ENCODE peak calls at places on chromosome 2, in ten cellular contexts. P, H, Q, T, Z, E, D, L, B and Y are unnamed samples.

GRCh38 chr2:88099798-88100488 is 27.9 kb downstream of the FABP1 start:
- DNase-seq in T (peak), B (peak), Q (peak), D (no peak), L (no peak), Z (no peak), H (no peak), E (no peak), P (no peak), Y (peak)

GRCh38 chr2:141063410-141063809 is 1067.4 kb downstream of the LRP1B start:
- DNase-seq in Q (no peak), H (no peak), L (no peak), B (no peak), P (no peak), T (no peak), E (no peak), D (no peak), Z (no peak), Y (no peak)

GRCh38 chr2:54551123-54551756 is 95.1 kb downstream of the SPTBN1 start:
- DNase-seq in T (no peak), D (no peak), B (no peak), E (no peak), P (no peak), Q (no peak), L (peak), H (no peak), Z (peak), Y (no peak)

GRCh38 chr2:220104871-220105351 is 477.5 kb downstream of the SLC4A3 start:
- DNase-seq in D (no peak), Q (peak), P (no peak), B (no peak), Z (no peak), T (peak), L (no peak), H (no peak), E (peak), Y (peak)

GRCh38 chr2:195406886-195407603 is 250.0 kb upstream of the SLC39A10 start:
- DNase-seq in T (peak), Q (peak), H (no peak), P (no peak), D (no peak), L (no peak), E (no peak), Z (no peak), B (no peak), Y (no peak)

GRCh38 chr2:174888136-174888535 is 117.0 kb downstream of the CHN1 start:
- DNase-seq in D (no peak), B (no peak), L (no peak), Q (no peak), P (no peak), T (no peak), Z (no peak), E (no peak), H (no peak), Y (no peak)

GRCh38 chr2:142992843-142993242 is 115.4 kb downstream of the KYNU start:
- DNase-seq in H (no peak), E (no peak), B (no peak), L (no peak), D (no peak), Z (no peak), P (no peak), Q (no peak), T (no peak), Y (no peak)

GRCh38 chr2:84959045-84959493 is 11.9 kb upstream of the KCMF1 start:
- DNase-seq in D (no peak), Z (no peak), L (no peak), Q (peak), P (no peak), T (peak), H (no peak), E (peak), B (peak), Y (peak)

GRCh38 chr2:196356332-196356731 is 185.0 kb upstream of the STK17B start:
- DNase-seq in L (no peak), P (no peak), T (no peak), H (no peak), Q (no peak), B (no peak), Z (no peak), D (no peak), E (no peak), Y (peak)

GRCh38 chr2:129756276-129756675 is 223.2 kb upstream of the RAB6C start:
- DNase-seq in T (no peak), D (no peak), B (no peak), Z (no peak), E (no peak), Q (no peak), L (no peak), H (no peak), P (peak), Y (no peak)

GRCh38 chr2:6877402-6878305 is at the start of gene RSAD2:
- DNase-seq in D (no peak), L (peak), T (peak), Z (peak), E (no peak), Q (peak), H (peak), P (peak), B (no peak), Y (peak)

GRCh38 chr2:98464772-98465310 is 20.2 kb downstream of the INPP4A start:
- DNase-seq in H (peak), E (no peak), P (no peak), D (no peak), B (no peak), L (no peak), Q (no peak), Z (no peak), T (peak), Y (no peak)

GRCh38 chr2:13104765-13105164 is 388.0 kb downstream of the TRIB2 start:
- DNase-seq in L (no peak), Q (no peak), E (no peak), B (no peak), T (no peak), Z (no peak), P (no peak), D (no peak), H (no peak), Y (no peak)

GRCh38 chr2:233528182-233528581 is 38.4 kb downstream of the USP40 start:
- DNase-seq in Z (no peak), E (no peak), L (no peak), D (no peak), P (no peak), H (no peak), T (no peak), Q (no peak), B (no peak), Y (no peak)

GRCh38 chr2:241941691-241942301 is 72.3 kb downstream of the RTP5 start:
- DNase-seq in B (no peak), T (no peak), P (peak), D (peak), Q (no peak), H (no peak), L (no peak), E (no peak), Z (peak), Y (no peak)

GRCh38 chr2:17334300-17334699 is 183.9 kb downstream of the RAD51AP2 start:
- DNase-seq in Q (no peak), L (no peak), Z (no peak), E (no peak), B (no peak), T (no peak), P (no peak), H (no peak), D (no peak), Y (no peak)

GRCh38 chr2:98874186-98874689 is 61.8 kb downstream of the CRACDL start:
- DNase-seq in E (no peak), L (no peak), Z (no peak), Q (no peak), T (no peak), D (peak), P (no peak), B (no peak), H (no peak), Y (no peak)

GRCh38 chr2:88626171-88627054 is 851 bp downstream of the EIF2AK3 start:
- DNase-seq in E (no peak), Q (no peak), Z (peak), P (peak), D (peak), H (peak), L (peak), T (no peak), B (no peak), Y (peak)

GRCh38 chr2:25825238-25825637 is 53.0 kb downstream of the ASXL2 start:
- DNase-seq in D (no peak), E (no peak), H (peak), Z (no peak), Q (no peak), P (no peak), T (no peak), B (no peak), L (no peak), Y (no peak)

GRCh38 chr2:30514134-30514860 is 67.3 kb downstream of the LCLAT1 start:
- DNase-seq in B (no peak), P (no peak), H (no peak), E (no peak), Q (peak), L (no peak), Z (no peak), D (no peak), T (peak), Y (peak)

GRCh38 chr2:85797959-85798358 is 44.2 kb downstream of the ATOH8 start:
- DNase-seq in L (no peak), D (no peak), T (peak), B (no peak), P (no peak), Q (peak), E (no peak), H (no peak), Z (no peak), Y (peak)

GRCh38 chr2:236166157-236166780 is 1.9 kb downstream of the GBX2 start:
- DNase-seq in H (no peak), Z (no peak), L (no peak), P (peak), B (no peak), D (peak), E (no peak), T (peak), Q (no peak), Y (no peak)
- H3K4me3 ChIP-seq in H (no peak), Z (peak), L (no peak), P (peak), B (peak), D (no peak), E (peak), T (peak), Q (peak), Y (peak)

GRCh38 chr2:112577756-112578155 is 6.7 kb upstream of the CHCHD5 start:
- DNase-seq in Z (no peak), D (no peak), T (peak), L (no peak), B (no peak), H (no peak), Q (peak), E (no peak), P (no peak), Y (peak)
- TF ChIP-seq CTCF in Z (no peak), D (no peak), T (peak), L (no peak), B (peak), H (no peak), Q (peak), E (peak), P (no peak), Y (peak)

GRCh38 chr2:136024616-136025015 is 39.2 kb upstream of the DARS1 start:
- DNase-seq in T (no peak), D (no peak), Q (no peak), P (no peak), L (no peak), Z (no peak), B (no peak), H (no peak), E (no peak), Y (no peak)

GRCh38 chr2:136023416-136023815 is 38.0 kb upstream of the DARS1 start:
- DNase-seq in Z (no peak), P (no peak), D (no peak), Q (no peak), L (no peak), T (no peak), H (no peak), B (no peak), E (no peak), Y (no peak)

GRCh38 chr2:136022747-136023146 is 37.3 kb upstream of the DARS1 start:
- DNase-seq in H (no peak), B (no peak), P (no peak), E (no peak), Z (no peak), D (no peak), Q (no peak), L (no peak), T (no peak), Y (peak)

GRCh38 chr2:136024185-136024584 is 38.8 kb upstream of the DARS1 start:
- DNase-seq in E (no peak), H (no peak), Z (no peak), P (no peak), T (no peak), L (no peak), B (no peak), D (no peak), Q (no peak), Y (no peak)

DNA sequence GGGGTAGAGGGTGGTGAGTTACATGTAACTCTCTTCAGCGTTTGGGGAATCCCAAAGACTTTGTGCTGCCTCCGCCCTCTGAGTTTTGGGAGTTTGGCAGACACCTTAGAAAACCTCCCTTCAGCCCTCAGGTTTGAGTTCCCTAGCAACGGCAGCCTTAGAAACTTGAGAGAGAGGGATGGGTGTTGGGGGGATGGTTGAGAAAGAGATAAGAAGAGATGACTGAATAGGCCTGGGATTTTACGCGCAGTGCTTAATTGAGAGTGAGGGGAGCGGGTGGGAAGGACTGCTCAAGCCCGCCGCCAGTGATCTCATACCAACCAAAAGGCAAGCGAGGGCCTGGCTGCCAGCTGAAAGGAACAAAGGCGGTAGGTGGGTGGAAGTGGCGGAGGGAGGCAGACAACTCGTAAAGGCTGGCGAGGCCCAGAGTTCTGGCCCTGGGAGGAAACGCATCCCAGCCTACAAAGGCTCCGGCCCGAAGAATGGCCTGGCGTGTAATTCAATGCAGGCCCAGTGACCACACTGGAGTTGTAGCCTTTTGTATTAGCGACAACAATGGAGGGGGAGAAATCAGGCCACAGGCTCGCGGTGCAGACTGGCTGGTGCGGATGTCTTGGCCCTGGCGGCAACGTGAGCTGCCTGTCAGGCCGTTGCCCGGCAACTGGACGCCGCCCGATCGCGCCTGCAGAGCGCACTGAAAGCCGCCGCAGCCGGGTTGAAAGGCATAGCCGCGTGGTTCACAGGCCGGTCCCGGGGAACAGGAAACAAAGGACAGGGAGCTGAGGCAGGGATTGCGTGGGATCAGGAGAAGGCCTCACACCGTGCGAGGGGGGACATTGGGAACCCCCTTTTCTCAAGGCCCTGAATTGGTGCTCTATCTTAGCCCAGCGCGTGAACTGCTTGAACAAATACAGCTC is 39.9 kb upstream of the DARS1 start:
- DNase-seq in P (peak), D (no peak), T (peak), B (peak), E (peak), Q (peak), Z (peak), L (peak), H (peak), Y (peak)
- H3K4me3 ChIP-seq in P (no peak), D (no peak), T (no peak), B (peak), E (no peak), Q (peak), Z (peak), L (no peak), H (no peak), Y (no peak)

GRCh38 chr2:165691615-165692014 is 102.4 kb downstream of the GALNT3 start:
- DNase-seq in Z (no peak), P (no peak), B (no peak), Q (peak), D (no peak), H (no peak), E (no peak), T (peak), L (no peak), Y (peak)
- TF ChIP-seq CTCF in Z (no peak), P (no peak), B (no peak), Q (peak), D (no peak), H (no peak), E (no peak), T (no peak), L (no peak), Y (no peak)

DNA sequence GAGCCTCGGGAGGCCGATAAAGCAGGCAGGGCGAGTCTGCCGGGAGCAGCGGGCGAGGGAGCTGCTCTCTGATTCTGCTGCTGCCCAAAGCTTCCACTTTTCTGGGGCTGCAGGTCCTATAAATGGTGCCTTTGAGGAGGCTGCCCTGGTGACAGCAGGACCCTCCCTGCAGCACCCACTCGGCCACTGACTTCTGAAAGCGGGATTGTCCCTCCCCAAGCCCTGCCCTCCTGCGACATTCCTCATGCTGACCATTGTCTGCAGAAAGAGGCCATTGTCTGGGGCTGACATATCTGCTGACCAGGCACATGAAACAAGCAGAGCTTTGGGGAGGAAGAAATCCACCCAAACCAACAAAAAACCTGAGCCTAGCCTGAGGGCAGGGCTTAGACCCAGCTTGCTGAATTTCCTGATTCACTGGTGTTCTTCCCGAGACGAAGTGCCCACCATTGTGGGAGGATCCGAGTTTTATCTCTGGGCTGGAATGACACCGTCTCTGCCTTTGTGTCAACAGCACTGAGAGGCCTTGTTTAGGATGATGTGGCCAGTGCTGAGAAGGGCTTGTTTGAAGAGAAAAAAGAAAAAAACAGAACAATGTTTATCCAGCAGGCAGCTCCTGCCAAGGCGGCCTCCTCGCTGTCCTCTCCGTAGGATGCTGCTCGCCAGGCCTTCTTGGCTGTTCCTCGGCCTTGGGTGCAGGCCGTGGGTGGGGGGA is 129.7 kb downstream of the MYCN start:
- DNase-seq in Z (no peak), L (no peak), P (no peak), Q (no peak), D (no peak), B (no peak), E (no peak), T (no peak), H (no peak), Y (no peak)
- H3K4me3 ChIP-seq in Z (no peak), L (no peak), P (no peak), Q (no peak), D (no peak), B (no peak), E (no peak), T (no peak), H (no peak), Y (no peak)

DNA sequence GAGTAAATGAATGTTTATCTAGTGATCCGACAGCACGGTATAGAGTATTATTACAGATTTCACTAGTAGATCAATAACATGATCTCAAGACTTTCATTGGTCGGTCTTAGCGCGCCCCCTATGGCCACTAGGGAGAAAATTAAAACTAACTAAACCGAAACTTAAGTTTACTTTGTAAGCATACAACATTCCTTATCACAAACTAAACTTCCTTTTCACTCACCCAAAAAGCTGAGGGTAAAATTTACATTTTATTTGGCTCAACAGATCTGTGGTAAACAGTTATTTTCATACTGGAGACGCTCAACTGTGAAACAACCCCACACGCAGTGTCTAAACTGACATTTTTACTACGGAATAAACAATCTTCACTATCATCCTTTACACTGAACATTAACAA is 215.6 kb upstream of the MAP2 start:
- DNase-seq in P (no peak), D (peak), B (peak), T (peak), Z (no peak), H (no peak), Q (no peak), E (no peak), L (peak), Y (peak)
- TF ChIP-seq CTCF in P (peak), D (no peak), B (peak), T (peak), Z (peak), H (no peak), Q (peak), E (peak), L (peak), Y (peak)

GRCh38 chr2:145757503-145758290 is 1237.8 kb upstream of the ZEB2 start:
- DNase-seq in T (peak), P (no peak), E (no peak), Z (no peak), D (no peak), H (no peak), L (no peak), B (no peak), Q (no peak), Y (no peak)
- H3K4me3 ChIP-seq in T (no peak), P (no peak), E (no peak), Z (no peak), D (no peak), H (no peak), L (no peak), B (no peak), Q (no peak), Y (no peak)

GRCh38 chr2:191693778-191694177 is 15.8 kb downstream of the NABP1 start:
- DNase-seq in L (no peak), H (no peak), P (no peak), E (no peak), Z (no peak), Q (no peak), T (no peak), D (no peak), B (no peak), Y (no peak)
- TF ChIP-seq CTCF in L (no peak), H (no peak), P (no peak), E (no peak), Z (no peak), Q (no peak), T (no peak), D (no peak), B (no peak), Y (no peak)

GRCh38 chr2:20208487-20208882 is 16.4 kb downstream of the SDC1 start:
- DNase-seq in P (no peak), E (no peak), Q (no peak), H (no peak), D (no peak), B (no peak), L (no peak), T (peak), Z (peak), Y (no peak)

GRCh38 chr2:20211420-20211819 is 13.5 kb downstream of the SDC1 start:
- DNase-seq in H (no peak), L (no peak), Q (no peak), P (no peak), D (no peak), T (no peak), B (no peak), Z (no peak), E (no peak), Y (no peak)

GRCh38 chr2:20211860-20212458 is 13.0 kb downstream of the SDC1 start:
- DNase-seq in L (no peak), T (no peak), D (no peak), Z (no peak), Q (no peak), B (no peak), E (no peak), H (no peak), P (no peak), Y (no peak)

GRCh38 chr2:20209373-20210109 is 15.4 kb downstream of the SDC1 start:
- DNase-seq in P (no peak), B (no peak), Z (no peak), Q (no peak), L (no peak), E (no peak), H (no peak), D (no peak), T (no peak), Y (no peak)

DNA sequence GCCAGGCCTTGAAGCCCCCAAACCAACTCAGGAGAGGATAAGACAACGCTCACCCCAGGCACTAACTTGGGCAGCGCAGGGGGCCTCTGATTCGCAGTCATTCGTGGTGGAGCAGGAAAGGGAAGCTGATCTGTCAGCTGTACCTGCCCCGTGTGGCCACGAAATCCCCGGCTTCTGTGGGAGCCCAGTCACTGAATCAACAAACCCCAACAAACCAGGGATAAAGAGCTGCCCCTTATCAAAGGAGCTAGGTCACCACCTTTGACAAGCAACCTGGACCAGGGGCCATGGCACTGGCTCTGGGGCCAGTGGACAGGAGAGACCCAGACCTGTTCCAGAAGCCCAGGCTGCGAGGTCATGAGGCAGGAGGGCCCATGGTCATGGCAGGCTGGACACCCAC is 14.5 kb downstream of the SDC1 start:
- DNase-seq in E (no peak), Q (no peak), Z (peak), T (no peak), L (no peak), B (no peak), P (no peak), H (no peak), D (no peak), Y (no peak)
- H3K4me3 ChIP-seq in E (no peak), Q (no peak), Z (no peak), T (no peak), L (no peak), B (no peak), P (no peak), H (no peak), D (no peak), Y (no peak)